ENCODE peak calls at places on chromosomes 2 and 18, in five cellular contexts. O is fibroblast of villous mesenchyme, J is activated T-cell treated with anti-CD3 and anti-CD28 coated beads for 1 hour, Y is GM12864, L is progenitor cell of endocrine pancreas. M is an unnamed sample.

GRCh38 chr18:23260932-23261590 is 125.8 kb downstream of the CABLES1 start:
- DNase-seq in O (no peak), Y (no peak), L (no peak), J (no peak), M (no peak)

GRCh38 chr2:72112981-72113846 is 34.4 kb downstream of the CYP26B1 start:
- DNase-seq in J (no peak), L (no peak), Y (no peak), O (no peak), M (no peak)

GRCh38 chr2:127254386-127254981 is 34.4 kb upstream of the CYP27C1 start:
- DNase-seq in O (peak), J (no peak), Y (no peak), L (no peak), M (no peak)

GRCh38 chr2:102122115-102122514 is 20.4 kb upstream of the IL1R1 start:
- DNase-seq in L (no peak), J (no peak), O (peak), Y (no peak), M (no peak)

GRCh38 chr18:79950440-79951341 is 762 bp downstream of the SLC66A2 start:
- DNase-seq in L (peak), J (no peak), O (no peak), Y (no peak), M (no peak)

GRCh38 chr2:113080134-113080533 is 12.4 kb downstream of the IL1F10 start:
- DNase-seq in L (peak), Y (no peak), J (peak), O (peak), M (no peak)

GRCh38 chr2:216474925-216475670 is 23.5 kb upstream of the RPL37A start:
- DNase-seq in O (no peak), J (no peak), Y (no peak), L (no peak), M (no peak)

GRCh38 chr2:100054426-100054825 is 88.0 kb downstream of the AFF3 start:
- DNase-seq in J (no peak), O (no peak), Y (no peak), L (no peak), M (no peak)

GRCh38 chr18:36769611-36770314 is 59.0 kb downstream of the TPGS2 start:
- DNase-seq in O (peak), Y (no peak), J (no peak), L (no peak), M (no peak)

GRCh38 chr2:218343591-218343990 is 13.1 kb upstream of the CATIP start:
- DNase-seq in L (no peak), J (no peak), Y (no peak), O (peak), M (no peak)

GRCh38 chr2:75375646-75376582 is 176.6 kb upstream of the TACR1 start:
- DNase-seq in L (no peak), O (no peak), J (no peak), Y (no peak), M (no peak)

GRCh38 chr2:233974530-233975071 is 57.4 kb downstream of the TRPM8 start:
- DNase-seq in O (peak), Y (no peak), J (no peak), L (no peak), M (no peak)

GRCh38 chr2:160062283-160063005 is at the start of gene PLA2R1:
- DNase-seq in O (peak), J (no peak), L (peak), Y (no peak), M (no peak)

M was measured in GM12878.